ENCODE peak calls at places on chromosomes 6 and 20, in ten cellular contexts. U, O, K, C, I, V, Z, F, E and M are unnamed samples. For H3K9me3, the result is how much of the 10 kb centered on the place peaks cover.

GRCh38 chr6:100845676-100846075 is 35.5 kb downstream of the ASCC3 start:
- DNase-seq in Z (no peak), C (no peak), F (no peak), K (no peak), U (no peak), I (no peak), E (no peak), V (no peak), O (no peak), M (no peak)

GRCh38 chr20:6636209-6637159 is 131.0 kb upstream of the BMP2 start:
- DNase-seq in E (peak), O (no peak), F (no peak), K (peak), U (no peak), C (peak), I (peak), V (no peak), Z (no peak), M (no peak)

GRCh38 chr6:142966294-142966693 is 21.3 kb upstream of the HIVEP2 start:
- DNase-seq in I (no peak), U (no peak), V (no peak), O (no peak), F (no peak), E (no peak), K (no peak), C (no peak), Z (no peak), M (no peak)

GRCh38 chr20:7980332-7981046 is 39.1 kb downstream of the TMX4 start:
- DNase-seq in Z (no peak), E (peak), C (no peak), O (no peak), I (peak), V (no peak), F (no peak), U (no peak), K (peak), M (peak)

GRCh38 chr6:43962458-43962857 is 164.8 kb downstream of the MRPL14 start:
- DNase-seq in V (no peak), U (peak), F (no peak), Z (no peak), O (no peak), E (no peak), I (no peak), K (no peak), C (no peak), M (no peak)

GRCh38 chr6:39593644-39594043 is 131.6 kb downstream of the KIF6 start:
- DNase-seq in Z (no peak), K (no peak), I (no peak), F (no peak), U (no peak), O (no peak), E (no peak), C (no peak), V (no peak), M (no peak)

GRCh38 chr20:17327185-17327780 is 100.4 kb downstream of the PCSK2 start:
- DNase-seq in K (no peak), C (no peak), O (no peak), F (no peak), I (no peak), U (no peak), V (peak), Z (no peak), E (no peak), M (no peak)

GRCh38 chr6:132392292-132392691 is 9.0 kb downstream of the MOXD1 start:
- DNase-seq in K (no peak), E (no peak), O (no peak), Z (no peak), I (no peak), U (no peak), C (no peak), F (no peak), V (no peak), M (no peak)

GRCh38 chr6:34671801-34672656 is 24.5 kb downstream of the ILRUN start:
- DNase-seq in V (no peak), C (peak), F (no peak), E (peak), Z (no peak), O (no peak), U (no peak), I (no peak), K (peak), M (no peak)

GRCh38 chr6:157788180-157788579 is 34.9 kb upstream of the SNX9 start:
- DNase-seq in Z (no peak), K (no peak), I (no peak), O (no peak), E (no peak), V (no peak), C (no peak), F (no peak), U (no peak), M (no peak)

GRCh38 chr6:69232506-69233194 is 564.2 kb downstream of the LMBRD1 start:
- DNase-seq in U (no peak), I (peak), Z (peak), F (peak), V (peak), E (peak), K (peak), O (peak), C (peak), M (peak)

GRCh38 chr6:54085526-54085925 is 25.7 kb upstream of the MLIP start:
- DNase-seq in V (no peak), E (no peak), Z (no peak), O (no peak), F (no peak), I (no peak), U (no peak), K (no peak), C (no peak), M (no peak)

GRCh38 chr6:33702345-33702977 is 9.0 kb downstream of the UQCC2 start:
- DNase-seq in Z (no peak), O (no peak), K (peak), U (peak), I (no peak), V (no peak), F (no peak), C (no peak), E (peak), M (peak)

GRCh38 chr20:34171640-34172039 is 59.6 kb upstream of the EIF2S2 start:
- DNase-seq in Z (no peak), F (no peak), I (no peak), C (no peak), E (no peak), O (no peak), K (no peak), U (no peak), V (no peak), M (no peak)

GRCh38 chr20:23114018-23114417 is 27.9 kb upstream of the CD93 start:
- DNase-seq in I (no peak), K (no peak), V (no peak), O (no peak), Z (no peak), E (no peak), U (no peak), C (no peak), F (no peak), M (no peak)

GRCh38 chr6:40326689-40327404 is 260.3 kb downstream of the LRFN2 start:
- DNase-seq in E (no peak), F (no peak), Z (no peak), C (no peak), O (no peak), U (no peak), K (no peak), I (no peak), V (no peak), M (no peak)

GRCh38 chr20:7285918-7286556 is 518.6 kb downstream of the BMP2 start:
- DNase-seq in I (peak), Z (peak), C (peak), O (peak), E (peak), K (peak), V (no peak), F (peak), U (peak), M (peak)

GRCh38 chr20:63738687-63739128 is 868 bp upstream of the SLC2A4RG start:
- DNase-seq in O (peak), U (peak), F (peak), K (peak), E (no peak), I (peak), V (peak), C (peak), Z (peak), M (peak)

GRCh38 chr20:63641146-63641791 is 12.0 kb downstream of the STMN3 start:
- DNase-seq in V (peak), C (peak), U (no peak), F (no peak), Z (peak), K (peak), I (no peak), E (peak), O (no peak), M (no peak)

GRCh38 chr20:37531856-37532255 is 4.2 kb upstream of the BLCAP start:
- DNase-seq in O (no peak), E (no peak), U (no peak), V (no peak), C (no peak), I (no peak), F (no peak), Z (no peak), K (no peak), M (no peak)

GRCh38 chr6:134196568-134197301 is 121.2 kb downstream of the SGK1 start:
- DNase-seq in V (no peak), F (no peak), C (no peak), O (no peak), E (no peak), I (no peak), U (no peak), K (peak), Z (no peak), M (no peak)

GRCh38 chr6:2643935-2644539 is 106.7 kb downstream of the MYLK4 start:
- DNase-seq in F (no peak), U (no peak), K (no peak), O (no peak), E (no peak), C (no peak), I (no peak), V (no peak), Z (no peak), M (no peak)

GRCh38 chr6:52663935-52664184 is 7.1 kb upstream of the TMEM14A start:
- DNase-seq in O (no peak), C (no peak), F (no peak), V (no peak), U (no peak), E (no peak), I (no peak), K (no peak), Z (no peak), M (no peak)

GRCh38 chr6:63352587-63353281 is 33.0 kb upstream of the LGSN start:
- DNase-seq in K (peak), Z (no peak), O (peak), I (no peak), U (no peak), C (peak), F (no peak), V (no peak), E (peak), M (peak)

GRCh38 chr6:33410711-33411631 is at the start of gene PHF1:
- DNase-seq in V (peak), O (peak), K (no peak), F (no peak), I (peak), U (no peak), E (peak), C (peak), Z (no peak), M (peak)

GRCh38 chr6:110874880-110875547 is 429 bp downstream of the AMD1 start:
- DNase-seq in C (peak), O (peak), K (peak), V (no peak), E (no peak), F (peak), Z (peak), I (peak), U (no peak), M (peak)

GRCh38 chr20:56018750-56019149 is 13.4 kb upstream of the CBLN4 start:
- DNase-seq in K (no peak), C (no peak), U (no peak), V (no peak), I (no peak), F (no peak), Z (no peak), O (no peak), E (no peak), M (no peak)

GRCh38 chr20:56014998-56015397 is 9.7 kb upstream of the CBLN4 start:
- DNase-seq in E (no peak), U (no peak), C (no peak), Z (no peak), I (no peak), F (no peak), K (no peak), O (no peak), V (no peak), M (no peak)

GRCh38 chr20:56017560-56017959 is 12.2 kb upstream of the CBLN4 start:
- DNase-seq in U (no peak), O (no peak), F (no peak), C (no peak), Z (no peak), I (no peak), V (no peak), E (no peak), K (no peak), M (no peak)

DNA sequence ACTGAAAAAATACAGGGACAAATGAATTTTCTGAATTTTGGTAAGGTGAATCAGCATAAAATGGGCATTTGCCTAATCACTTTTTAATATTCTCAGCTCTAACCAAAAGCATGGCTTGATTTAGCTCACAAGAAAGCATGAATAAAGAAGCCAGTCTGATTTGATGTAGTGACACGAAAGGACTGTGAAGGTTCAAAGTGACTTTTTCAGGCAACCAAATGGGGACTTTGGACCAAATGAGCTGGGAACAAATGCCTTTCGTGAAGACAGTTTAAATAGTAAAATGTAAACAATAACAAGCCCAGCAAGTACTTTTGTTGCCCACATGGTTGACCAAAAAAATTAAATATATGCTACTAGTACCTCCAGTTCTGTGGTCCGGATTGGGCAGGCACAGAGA is 12.9 kb upstream of the CBLN4 start:
- DNase-seq in U (no peak), V (no peak), C (no peak), I (no peak), O (no peak), F (no peak), E (no peak), Z (no peak), K (no peak), M (no peak)
- H3K9me3 ChIP-seq in U (under half), V (under half), C (under half), I (under half), O (under half), F (under half), E (under half), Z (under half), K (under half), M (under half)

GRCh38 chr6:167255918-167256553 is 35.1 kb upstream of the UNC93A start:
- DNase-seq in E (no peak), F (no peak), I (no peak), O (no peak), K (no peak), Z (no peak), U (no peak), C (no peak), V (no peak), M (no peak)
- TF ChIP-seq CTCF in E (no peak), F (no peak), I (no peak), O (no peak), K (no peak), Z (no peak), U (no peak), C (no peak), V (no peak), M (peak)

GRCh38 chr6:13767121-13767794 is 47.1 kb downstream of the MCUR1 start:
- DNase-seq in Z (peak), C (peak), O (no peak), I (peak), E (peak), F (peak), V (no peak), U (peak), K (no peak), M (no peak)
- H3K4me3 ChIP-seq in Z (peak), C (no peak), O (peak), I (no peak), E (no peak), F (peak), V (peak), U (peak), K (no peak), M (no peak)

GRCh38 chr20:60694763-60695162 is 557.3 kb upstream of the CDH4 start:
- DNase-seq in U (no peak), I (no peak), Z (no peak), E (no peak), K (no peak), V (no peak), O (no peak), F (no peak), C (no peak), M (no peak)
- H3K9me3 ChIP-seq in U (under half), I (under half), Z (under half), E (under half), K (under half), V (under half), O (under half), F (under half), C (under half), M (under half)

GRCh38 chr6:37104935-37105781 is 64.8 kb upstream of the PIM1 start:
- DNase-seq in U (no peak), Z (no peak), E (no peak), C (no peak), O (no peak), V (no peak), K (peak), I (no peak), F (no peak), M (no peak)

GRCh38 chr6:37103169-37104039 is 66.5 kb upstream of the PIM1 start:
- DNase-seq in C (peak), O (peak), I (peak), F (peak), U (peak), V (peak), E (peak), Z (peak), K (peak), M (peak)

GRCh38 chr6:37100740-37101139 is 69.2 kb upstream of the PIM1 start:
- DNase-seq in Z (no peak), F (no peak), I (no peak), O (no peak), C (no peak), E (no peak), U (no peak), K (no peak), V (no peak), M (no peak)

GRCh38 chr6:37101991-37102298 is 68.0 kb upstream of the PIM1 start:
- DNase-seq in F (no peak), U (no peak), Z (no peak), K (no peak), V (no peak), O (no peak), C (no peak), I (no peak), E (no peak), M (no peak)

DNA sequence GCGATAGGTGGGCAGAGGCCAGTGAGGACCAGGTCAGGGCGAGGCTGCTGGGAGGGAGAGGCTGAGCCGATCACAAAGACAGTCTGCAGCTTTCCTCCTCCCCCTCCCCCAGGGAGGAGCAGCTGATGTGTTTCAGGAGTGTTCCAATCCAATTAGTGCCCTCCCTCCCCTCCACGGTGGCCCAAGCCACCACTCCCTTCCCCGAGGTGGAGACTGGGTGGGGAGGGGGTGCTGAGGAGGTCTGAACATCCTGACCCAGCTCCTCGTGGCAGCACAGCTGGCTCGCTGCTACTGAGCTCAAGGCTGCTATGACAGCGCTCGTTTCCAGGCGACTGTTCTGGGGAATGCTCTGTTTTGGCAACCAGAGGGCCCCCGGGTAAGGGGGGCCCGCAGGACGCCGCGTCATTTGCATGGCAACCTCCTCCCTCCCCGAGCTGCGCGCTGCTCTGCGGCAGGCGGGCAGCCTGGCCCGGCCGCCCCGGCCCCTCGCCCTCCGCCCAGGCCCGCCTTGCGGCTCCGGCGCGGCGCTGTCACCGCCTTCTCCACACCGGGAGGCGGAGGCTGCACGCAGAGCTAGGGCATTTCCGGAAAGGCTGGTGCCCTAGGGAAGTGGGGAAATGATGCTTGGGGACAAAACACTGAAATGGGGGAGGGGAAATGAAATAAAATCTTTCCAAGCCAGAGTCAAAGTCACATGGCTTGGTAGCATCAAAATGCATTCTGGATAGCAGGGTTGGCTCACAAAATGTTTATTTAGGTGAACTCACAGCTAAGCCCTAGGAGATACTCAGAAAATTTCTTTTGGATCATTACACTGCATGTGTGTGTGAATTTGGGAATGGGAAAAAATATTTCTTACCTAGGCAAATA is 67.4 kb upstream of the PIM1 start:
- DNase-seq in E (peak), K (peak), C (peak), V (peak), O (peak), U (peak), Z (peak), F (peak), I (peak), M (peak)
- TF ChIP-seq CTCF in E (no peak), K (no peak), C (no peak), V (peak), O (no peak), U (peak), Z (peak), F (no peak), I (no peak), M (no peak)

DNA sequence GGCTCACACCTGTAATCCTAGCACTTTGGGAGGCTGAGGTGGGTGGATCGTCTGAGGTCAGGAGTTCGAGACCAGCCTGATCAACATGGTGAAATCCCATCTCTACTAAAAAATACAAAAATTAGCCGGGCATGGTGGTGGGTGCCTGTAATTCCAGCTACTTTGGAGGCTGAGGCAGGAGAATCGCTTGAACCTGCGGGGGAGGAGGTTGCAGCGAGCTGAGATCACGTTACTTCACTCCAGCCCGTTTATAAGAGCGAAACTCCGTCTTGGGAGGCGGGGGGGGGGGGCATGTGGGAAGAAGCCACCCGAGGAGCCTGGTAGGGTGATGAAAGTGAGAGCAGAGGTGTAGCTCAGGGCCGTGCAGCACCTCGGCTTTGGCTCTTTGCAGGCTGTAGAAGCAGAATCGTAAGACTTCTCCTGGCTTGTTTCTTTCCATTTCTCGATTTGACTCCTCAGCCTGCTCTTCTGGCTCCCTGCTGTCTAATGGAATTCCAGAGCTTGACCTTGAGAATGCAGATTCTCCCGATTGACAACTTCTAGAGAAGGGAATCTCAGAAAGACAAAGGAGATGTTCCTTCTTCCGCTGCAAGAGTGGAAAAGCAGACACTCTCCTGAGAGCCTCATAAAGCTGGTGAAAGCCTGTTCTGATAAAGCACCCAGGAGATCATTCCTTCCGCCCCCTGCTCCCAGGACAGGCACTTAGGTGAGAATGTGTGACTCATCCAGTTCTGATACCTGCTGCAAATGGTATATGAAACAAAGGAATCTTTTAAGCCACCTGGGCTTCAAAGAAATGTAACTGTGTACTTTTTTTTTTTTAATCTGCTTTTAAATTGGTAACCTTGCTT is 26.0 kb upstream of the PPP1R16B start:
- DNase-seq in I (no peak), O (no peak), F (no peak), C (no peak), U (no peak), E (no peak), V (no peak), K (no peak), Z (no peak), M (no peak)
- H3K4me3 ChIP-seq in I (no peak), O (no peak), F (no peak), C (no peak), U (no peak), E (no peak), V (no peak), K (no peak), Z (no peak), M (no peak)

DNA sequence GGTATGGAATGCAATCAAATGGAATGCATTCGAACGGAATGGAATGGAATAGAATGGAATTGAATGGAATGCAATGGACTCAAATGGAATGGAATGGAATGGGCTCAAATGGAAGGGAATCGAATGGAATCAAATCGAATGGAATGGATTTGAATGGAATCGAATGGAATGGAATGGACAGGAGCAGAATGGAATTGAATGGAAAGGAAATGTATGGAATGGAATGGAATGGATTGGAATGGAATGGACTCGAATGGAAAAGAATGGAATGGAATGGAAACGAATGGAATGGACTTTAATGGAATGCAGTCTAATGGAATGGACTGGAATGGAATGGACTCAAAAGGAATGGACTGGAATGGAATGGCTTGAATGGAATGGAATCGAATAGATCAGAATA is 18.3 kb upstream of the DEFB115 start:
- DNase-seq in I (no peak), O (no peak), E (no peak), V (no peak), U (no peak), Z (no peak), C (no peak), K (no peak), F (no peak), M (no peak)
- H3K9me3 ChIP-seq in I (under half), O (under half), E (half or more), V (half or more), U (half or more), Z (half or more), C (under half), K (under half), F (half or more), M (under half)